ENCODE peak calls at places on chromosomes 2 and 18, in six cellular contexts. W, M, E, Q, A and K are unnamed samples.

GRCh38 chr2:136013962-136014361 is 28.5 kb upstream of the DARS1 start:
- DNase-seq in W (no peak), M (no peak), E (no peak), Q (peak; percentile 74), A (peak; percentile 39), K (peak; percentile 41)

GRCh38 chr2:17482651-17483050 is 35.6 kb downstream of the RAD51AP2 start:
- DNase-seq in W (no peak), M (no peak), E (no peak), Q (no peak), A (peak; percentile 66), K (no peak)

GRCh38 chr2:120509991-120510735 is 164.2 kb downstream of the INHBB start:
- DNase-seq in W (no peak), M (no peak), E (no peak), Q (peak; percentile 21), A (no peak), K (no peak)

GRCh38 chr2:165401285-165401852 is 68.1 kb upstream of the CSRNP3 start:
- DNase-seq in W (peak; percentile 15), M (no peak), E (peak; percentile 9), Q (peak; percentile 77), A (peak; percentile 67), K (peak; percentile 78)

GRCh38 chr2:59236723-59237122 is 995.6 kb upstream of the FANCL start:
- DNase-seq in W (no peak), M (no peak), E (no peak), Q (no peak), A (no peak), K (peak; percentile 72)

GRCh38 chr2:232490221-232491138 is 2.8 kb upstream of the ECEL1 start:
- DNase-seq in W (no peak), M (no peak), E (no peak), Q (no peak), A (no peak), K (no peak)

GRCh38 chr2:233354971-233355574 is 779 bp downstream of the DGKD start:
- DNase-seq in W (no peak), M (no peak), E (no peak), Q (peak; percentile 19), A (no peak), K (peak; percentile 61)

GRCh38 chr18:64037812-64038414 is 68.0 kb downstream of the SERPINB8 start:
- DNase-seq in W (peak; percentile 8), M (peak; percentile 15), E (no peak), Q (peak; percentile 54), A (peak; percentile 50), K (peak; percentile 43)

GRCh38 chr2:71614976-71615768 is 161.8 kb downstream of the DYSF start:
- DNase-seq in W (peak; percentile 3), M (no peak), E (no peak), Q (peak; percentile 58), A (peak; percentile 18), K (no peak)

GRCh38 chr2:20242727-20243377 is 17.9 kb upstream of the SDC1 start:
- DNase-seq in W (peak; percentile 20), M (no peak), E (no peak), Q (no peak), A (peak; percentile 54), K (no peak)

GRCh38 chr2:100470898-100471514 is 724 bp downstream of the NMS start:
- DNase-seq in W (peak; percentile 44), M (no peak), E (no peak), Q (no peak), A (peak; percentile 12), K (peak; percentile 39)

GRCh38 chr2:10382313-10383061 is 65.6 kb downstream of the ODC1 start:
- DNase-seq in W (no peak), M (no peak), E (peak; percentile 60), Q (peak; percentile 70), A (no peak), K (peak; percentile 98)

GRCh38 chr2:213119061-213119809 is 32.2 kb downstream of the IKZF2 start:
- DNase-seq in W (no peak), M (no peak), E (peak; percentile 59), Q (no peak), A (no peak), K (peak; percentile 40)

GRCh38 chr2:236768393-236769140 is 198.9 kb downstream of the ACKR3 start:
- DNase-seq in W (no peak), M (no peak), E (no peak), Q (no peak), A (no peak), K (no peak)

GRCh38 chr2:232571026-232571474 is 20.6 kb downstream of the EIF4E2 start:
- DNase-seq in W (no peak), M (no peak), E (no peak), Q (no peak), A (no peak), K (no peak)

GRCh38 chr2:126227250-126227649 is 428.7 kb upstream of the GYPC start:
- DNase-seq in W (no peak), M (no peak), E (no peak), Q (no peak), A (no peak), K (peak; percentile 31)

GRCh38 chr2:200306969-200307811 is 697 bp downstream of the SPATS2L start:
- DNase-seq in W (peak; percentile 31), M (peak; percentile 18), E (no peak), Q (peak; percentile 37), A (no peak), K (peak; percentile 61)

GRCh38 chr18:72866901-72867701 is 686 bp downstream of the NETO1 start:
- DNase-seq in W (no peak), M (no peak), E (no peak), Q (no peak), A (no peak), K (no peak)

GRCh38 chr2:112183327-112184025 is 45.3 kb downstream of the FBLN7 start:
- DNase-seq in W (no peak), M (no peak), E (no peak), Q (no peak), A (no peak), K (no peak)

GRCh38 chr2:169362346-169363026 is at the start of gene LRP2:
- DNase-seq in W (peak; percentile 16), M (no peak), E (no peak), Q (peak; percentile 8), A (peak; percentile 15), K (peak; percentile 15)

GRCh38 chr2:144201868-144202468 is 318.0 kb downstream of the ZEB2 start:
- DNase-seq in W (no peak), M (no peak), E (no peak), Q (peak; percentile 21), A (no peak), K (no peak)

GRCh38 chr2:96409543-96410184 is 74.1 kb downstream of the NCAPH start:
- DNase-seq in W (no peak), M (no peak), E (no peak), Q (no peak), A (no peak), K (no peak)

GRCh38 chr2:172373761-172374160 is 53.6 kb upstream of the ITGA6 start:
- DNase-seq in W (no peak), M (no peak), E (no peak), Q (no peak), A (no peak), K (no peak)

DNA sequence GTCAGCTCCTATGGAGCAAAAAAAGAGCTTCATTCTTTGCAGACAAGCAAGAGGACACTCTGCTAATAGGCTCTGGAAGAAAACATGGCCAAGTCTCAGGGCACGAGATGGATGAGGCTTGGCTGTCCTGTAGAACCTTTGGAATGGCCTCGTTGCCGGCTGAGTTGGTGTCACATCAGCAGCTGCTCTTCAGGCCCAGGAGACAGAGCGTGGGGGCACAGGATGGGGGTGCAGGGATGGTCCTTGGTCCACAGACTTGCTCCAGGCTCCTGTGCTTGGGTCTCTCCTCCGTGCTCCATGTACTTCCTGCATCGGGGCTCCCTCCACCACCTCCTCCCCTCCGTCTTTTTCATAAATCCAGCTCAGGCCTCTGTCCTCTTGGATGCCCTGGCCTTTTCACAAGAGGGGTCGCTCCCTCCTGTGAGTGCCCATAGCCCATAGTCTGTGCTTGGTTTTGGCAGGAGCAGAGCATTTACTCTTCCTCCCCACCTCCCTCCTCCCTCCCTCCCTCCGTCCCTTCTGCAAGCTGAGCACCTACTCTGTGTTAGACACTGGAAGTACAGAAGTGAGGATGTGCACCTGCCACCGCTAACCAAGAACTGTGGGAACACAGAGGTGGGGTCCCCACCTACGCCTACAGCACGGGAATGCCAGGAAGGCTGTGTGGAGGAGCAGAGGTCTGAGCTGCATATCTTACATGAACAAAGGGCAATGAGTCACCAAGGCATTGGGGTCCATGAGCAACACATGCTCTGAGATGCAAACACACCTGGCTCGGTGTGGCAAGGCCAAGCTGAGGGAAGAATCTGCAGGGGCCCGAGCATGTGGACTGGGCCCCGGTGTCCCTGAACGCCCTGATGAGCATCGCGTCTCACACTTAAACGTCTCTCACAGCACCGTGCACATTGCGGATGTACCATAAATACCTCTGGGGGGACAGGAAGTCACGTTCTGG is 458.7 kb upstream of the HS6ST1 start:
- DNase-seq in W (no peak), M (no peak), E (no peak), Q (no peak), A (no peak), K (no peak)
- TF ChIP-seq MYC in W (no peak), M (no peak), E (no peak), Q (no peak), A (no peak), K (no peak)

GRCh38 chr2:16031848-16032159 is 91.5 kb downstream of the MYCN start:
- DNase-seq in W (no peak), M (no peak), E (no peak), Q (no peak), A (no peak), K (no peak)
- TF ChIP-seq MAX in W (no peak), M (no peak), E (no peak), Q (no peak), A (no peak), K (no peak)

GRCh38 chr2:218756599-218757377 is 25.2 kb upstream of the CYP27A1 start:
- DNase-seq in W (no peak), M (no peak), E (no peak), Q (no peak), A (no peak), K (no peak)
- TF ChIP-seq CTCF in W (no peak), M (no peak), E (no peak), Q (no peak), A (peak; percentile 32), K (no peak)

GRCh38 chr2:48512586-48512985 is 17.4 kb upstream of the STON1 start:
- DNase-seq in W (no peak), M (no peak), E (no peak), Q (no peak), A (no peak), K (no peak)
- TF ChIP-seq MYC in W (no peak), M (no peak), E (no peak), Q (no peak), A (no peak), K (no peak)

DNA sequence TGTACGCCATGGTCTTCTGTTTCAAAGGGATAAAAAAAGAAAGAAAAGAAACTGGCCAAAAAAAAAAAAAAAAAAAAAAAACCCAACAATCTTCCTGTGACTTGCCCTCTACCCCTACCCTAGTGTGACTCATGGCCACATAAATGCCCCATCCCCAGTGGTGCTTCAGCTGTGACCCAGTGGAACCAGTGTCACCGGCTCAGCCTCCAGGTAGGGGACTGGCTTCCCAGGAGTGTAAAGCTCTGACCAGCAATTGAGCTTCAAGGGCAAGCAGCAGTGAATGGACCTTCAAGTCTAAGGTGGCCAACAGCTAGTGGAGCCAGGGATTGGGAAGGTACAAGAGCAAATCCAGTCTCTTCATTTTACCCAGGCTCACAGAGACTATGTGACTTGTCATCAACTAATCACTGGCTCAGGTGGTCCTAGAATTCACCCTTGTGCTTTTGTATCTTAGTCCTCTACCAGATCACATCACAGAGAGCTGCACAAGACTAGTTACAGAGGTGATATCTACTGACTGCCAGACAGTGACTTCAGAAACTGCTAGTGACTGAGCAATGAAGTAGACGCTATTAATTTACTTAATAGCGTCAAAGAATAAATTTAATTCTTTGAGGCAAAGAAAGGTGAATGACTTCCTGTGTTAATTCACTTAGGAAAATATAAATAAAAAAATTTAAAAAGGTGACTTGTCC is 1.3 kb upstream of the TGFBRAP1 start:
- DNase-seq in W (no peak), M (no peak), E (no peak), Q (no peak), A (no peak), K (peak; percentile 43)
- TF ChIP-seq MAX in W (no peak), M (no peak), E (no peak), Q (no peak), A (no peak), K (no peak)